ENCODE peak calls at places on chromosomes 16 and 17, in eight cellular contexts. One of them, this sample, is unnamed.

GRCh38 chr16:82368041-82368440 is 198.0 kb upstream of the MPHOSPH6 start:
- DNase-seq in SIG-M5: no peak
- DNase-seq in activated CD4-positive, alpha-beta T cell treated with anti-CD3 and anti-CD28 coated beads for 24 hours: no peak
- DNase-seq in bronchial epithelial cell: peak
- DNase-seq in T-helper 17 cell: no peak
- DNase-seq in D721Med: no peak
- DNase-seq in germinal center: no peak
- DNase-seq in foreskin fibroblast: peak
- DNase-seq in this sample: peak

GRCh38 chr17:72305472-72305871 is 184.7 kb downstream of the SOX9 start:
- DNase-seq in SIG-M5: no peak
- DNase-seq in activated CD4-positive, alpha-beta T cell treated with anti-CD3 and anti-CD28 coated beads for 24 hours: no peak
- DNase-seq in bronchial epithelial cell: no peak
- DNase-seq in T-helper 17 cell: no peak
- DNase-seq in D721Med: no peak
- DNase-seq in germinal center: no peak
- DNase-seq in foreskin fibroblast: no peak
- DNase-seq in this sample: no peak

GRCh38 chr17:45783593-45784292 is 377 bp upstream of the CRHR1 start:
- DNase-seq in SIG-M5: no peak
- DNase-seq in activated CD4-positive, alpha-beta T cell treated with anti-CD3 and anti-CD28 coated beads for 24 hours: no peak
- DNase-seq in bronchial epithelial cell: no peak
- DNase-seq in T-helper 17 cell: no peak
- DNase-seq in D721Med: no peak
- DNase-seq in germinal center: peak
- DNase-seq in foreskin fibroblast: no peak
- DNase-seq in this sample: no peak

GRCh38 chr16:89319883-89320716 is 102.6 kb downstream of the ZNF778 start:
- DNase-seq in SIG-M5: no peak
- DNase-seq in activated CD4-positive, alpha-beta T cell treated with anti-CD3 and anti-CD28 coated beads for 24 hours: peak
- DNase-seq in bronchial epithelial cell: peak
- DNase-seq in T-helper 17 cell: no peak
- DNase-seq in D721Med: no peak
- DNase-seq in germinal center: no peak
- DNase-seq in foreskin fibroblast: peak
- DNase-seq in this sample: peak

GRCh38 chr17:46929413-46929812 is 6.5 kb downstream of the GOSR2 start:
- DNase-seq in SIG-M5: no peak
- DNase-seq in activated CD4-positive, alpha-beta T cell treated with anti-CD3 and anti-CD28 coated beads for 24 hours: no peak
- DNase-seq in bronchial epithelial cell: peak
- DNase-seq in T-helper 17 cell: no peak
- DNase-seq in D721Med: no peak
- DNase-seq in germinal center: no peak
- DNase-seq in foreskin fibroblast: peak
- DNase-seq in this sample: no peak

GRCh38 chr17:82483836-82484235 is 25.3 kb downstream of the NARF start:
- DNase-seq in SIG-M5: no peak
- DNase-seq in activated CD4-positive, alpha-beta T cell treated with anti-CD3 and anti-CD28 coated beads for 24 hours: no peak
- DNase-seq in bronchial epithelial cell: no peak
- DNase-seq in T-helper 17 cell: no peak
- DNase-seq in D721Med: no peak
- DNase-seq in germinal center: no peak
- DNase-seq in foreskin fibroblast: no peak
- DNase-seq in this sample: no peak

GRCh38 chr17:752620-753219 is 656 bp upstream of the GEMIN4 start:
- DNase-seq in SIG-M5: no peak
- DNase-seq in activated CD4-positive, alpha-beta T cell treated with anti-CD3 and anti-CD28 coated beads for 24 hours: no peak
- DNase-seq in bronchial epithelial cell: no peak
- DNase-seq in T-helper 17 cell: no peak
- DNase-seq in D721Med: no peak
- DNase-seq in germinal center: peak
- DNase-seq in foreskin fibroblast: peak
- DNase-seq in this sample: no peak

GRCh38 chr17:64355536-64356303 is 34.9 kb downstream of the PECAM1 start:
- DNase-seq in SIG-M5: no peak
- DNase-seq in activated CD4-positive, alpha-beta T cell treated with anti-CD3 and anti-CD28 coated beads for 24 hours: no peak
- DNase-seq in bronchial epithelial cell: no peak
- DNase-seq in T-helper 17 cell: no peak
- DNase-seq in D721Med: no peak
- DNase-seq in germinal center: no peak
- DNase-seq in foreskin fibroblast: peak
- DNase-seq in this sample: no peak

GRCh38 chr17:2977157-2977556 is 86.2 kb downstream of the OR1D5 start:
- DNase-seq in SIG-M5: no peak
- DNase-seq in activated CD4-positive, alpha-beta T cell treated with anti-CD3 and anti-CD28 coated beads for 24 hours: no peak
- DNase-seq in bronchial epithelial cell: no peak
- DNase-seq in T-helper 17 cell: no peak
- DNase-seq in D721Med: no peak
- DNase-seq in germinal center: no peak
- DNase-seq in foreskin fibroblast: peak
- DNase-seq in this sample: no peak

GRCh38 chr17:46045639-46046038 is 46.6 kb downstream of the STH start:
- DNase-seq in SIG-M5: no peak
- DNase-seq in activated CD4-positive, alpha-beta T cell treated with anti-CD3 and anti-CD28 coated beads for 24 hours: no peak
- DNase-seq in bronchial epithelial cell: peak
- DNase-seq in T-helper 17 cell: no peak
- DNase-seq in D721Med: no peak
- DNase-seq in germinal center: no peak
- DNase-seq in foreskin fibroblast: no peak
- DNase-seq in this sample: no peak

GRCh38 chr17:63701477-63702222 is 1.7 kb upstream of the LIMD2 start:
- DNase-seq in SIG-M5: no peak
- DNase-seq in activated CD4-positive, alpha-beta T cell treated with anti-CD3 and anti-CD28 coated beads for 24 hours: peak
- DNase-seq in bronchial epithelial cell: no peak
- DNase-seq in T-helper 17 cell: peak
- DNase-seq in D721Med: no peak
- DNase-seq in germinal center: peak
- DNase-seq in foreskin fibroblast: no peak
- DNase-seq in this sample: no peak

GRCh38 chr17:28895794-28896447 is 1.6 kb downstream of the FLOT2 start:
- DNase-seq in SIG-M5: no peak
- DNase-seq in activated CD4-positive, alpha-beta T cell treated with anti-CD3 and anti-CD28 coated beads for 24 hours: no peak
- DNase-seq in bronchial epithelial cell: no peak
- DNase-seq in T-helper 17 cell: no peak
- DNase-seq in D721Med: no peak
- DNase-seq in germinal center: no peak
- DNase-seq in foreskin fibroblast: no peak
- DNase-seq in this sample: no peak

GRCh38 chr16:11681526-11681925 is 13.3 kb downstream of the SNN start:
- DNase-seq in SIG-M5: no peak
- DNase-seq in activated CD4-positive, alpha-beta T cell treated with anti-CD3 and anti-CD28 coated beads for 24 hours: no peak
- DNase-seq in bronchial epithelial cell: no peak
- DNase-seq in T-helper 17 cell: no peak
- DNase-seq in D721Med: no peak
- DNase-seq in germinal center: peak
- DNase-seq in foreskin fibroblast: no peak
- DNase-seq in this sample: no peak

GRCh38 chr16:2005646-2006045 is 4.0 kb downstream of the ZNF598 start:
- DNase-seq in SIG-M5: no peak
- DNase-seq in activated CD4-positive, alpha-beta T cell treated with anti-CD3 and anti-CD28 coated beads for 24 hours: no peak
- DNase-seq in bronchial epithelial cell: no peak
- DNase-seq in T-helper 17 cell: no peak
- DNase-seq in D721Med: no peak
- DNase-seq in germinal center: no peak
- DNase-seq in foreskin fibroblast: no peak
- DNase-seq in this sample: no peak

GRCh38 chr17:68497885-68498319 is 14.3 kb upstream of the PRKAR1A start:
- DNase-seq in SIG-M5: peak
- DNase-seq in activated CD4-positive, alpha-beta T cell treated with anti-CD3 and anti-CD28 coated beads for 24 hours: no peak
- DNase-seq in bronchial epithelial cell: no peak
- DNase-seq in T-helper 17 cell: no peak
- DNase-seq in D721Med: no peak
- DNase-seq in germinal center: peak
- DNase-seq in foreskin fibroblast: no peak
- DNase-seq in this sample: no peak

GRCh38 chr16:89613101-89613953 is at the start of gene DPEP1:
- DNase-seq in SIG-M5: no peak
- DNase-seq in activated CD4-positive, alpha-beta T cell treated with anti-CD3 and anti-CD28 coated beads for 24 hours: no peak
- DNase-seq in bronchial epithelial cell: no peak
- DNase-seq in T-helper 17 cell: no peak
- DNase-seq in D721Med: no peak
- DNase-seq in germinal center: no peak
- DNase-seq in foreskin fibroblast: peak
- DNase-seq in this sample: no peak

GRCh38 chr17:247767-248166 is 66.3 kb upstream of the DOC2B start:
- DNase-seq in SIG-M5: no peak
- DNase-seq in activated CD4-positive, alpha-beta T cell treated with anti-CD3 and anti-CD28 coated beads for 24 hours: no peak
- DNase-seq in bronchial epithelial cell: no peak
- DNase-seq in T-helper 17 cell: no peak
- DNase-seq in D721Med: no peak
- DNase-seq in germinal center: no peak
- DNase-seq in foreskin fibroblast: no peak
- DNase-seq in this sample: no peak

GRCh38 chr16:678858-679807 is 1.1 kb upstream of the STUB1 start:
- DNase-seq in SIG-M5: no peak
- DNase-seq in activated CD4-positive, alpha-beta T cell treated with anti-CD3 and anti-CD28 coated beads for 24 hours: peak
- DNase-seq in bronchial epithelial cell: no peak
- DNase-seq in T-helper 17 cell: no peak
- DNase-seq in D721Med: no peak
- DNase-seq in germinal center: no peak
- DNase-seq in foreskin fibroblast: peak
- DNase-seq in this sample: peak

GRCh38 chr16:12763517-12763916 is 40.2 kb downstream of the CPPED1 start:
- DNase-seq in SIG-M5: no peak
- DNase-seq in activated CD4-positive, alpha-beta T cell treated with anti-CD3 and anti-CD28 coated beads for 24 hours: no peak
- DNase-seq in bronchial epithelial cell: no peak
- DNase-seq in T-helper 17 cell: no peak
- DNase-seq in D721Med: no peak
- DNase-seq in germinal center: no peak
- DNase-seq in foreskin fibroblast: no peak
- DNase-seq in this sample: no peak

GRCh38 chr17:61480414-61480807 is 28.2 kb downstream of the TBX4 start:
- DNase-seq in SIG-M5: no peak
- DNase-seq in activated CD4-positive, alpha-beta T cell treated with anti-CD3 and anti-CD28 coated beads for 24 hours: no peak
- DNase-seq in bronchial epithelial cell: no peak
- DNase-seq in T-helper 17 cell: no peak
- DNase-seq in D721Med: no peak
- DNase-seq in germinal center: no peak
- DNase-seq in foreskin fibroblast: no peak
- DNase-seq in this sample: no peak

GRCh38 chr16:74760007-74760767 is 14.4 kb downstream of the FA2H start:
- DNase-seq in SIG-M5: no peak
- DNase-seq in activated CD4-positive, alpha-beta T cell treated with anti-CD3 and anti-CD28 coated beads for 24 hours: no peak
- DNase-seq in bronchial epithelial cell: peak
- DNase-seq in T-helper 17 cell: no peak
- DNase-seq in D721Med: no peak
- DNase-seq in germinal center: no peak
- DNase-seq in foreskin fibroblast: peak
- DNase-seq in this sample: no peak

GRCh38 chr16:4032768-4033167 is 83.5 kb downstream of the ADCY9 start:
- DNase-seq in SIG-M5: peak
- DNase-seq in activated CD4-positive, alpha-beta T cell treated with anti-CD3 and anti-CD28 coated beads for 24 hours: no peak
- DNase-seq in bronchial epithelial cell: peak
- DNase-seq in T-helper 17 cell: no peak
- DNase-seq in D721Med: no peak
- DNase-seq in germinal center: peak
- DNase-seq in foreskin fibroblast: no peak
- DNase-seq in this sample: no peak

GRCh38 chr17:58391302-58391984 is 25.9 kb downstream of the RNF43 start:
- DNase-seq in SIG-M5: no peak
- DNase-seq in activated CD4-positive, alpha-beta T cell treated with anti-CD3 and anti-CD28 coated beads for 24 hours: no peak
- DNase-seq in bronchial epithelial cell: peak
- DNase-seq in T-helper 17 cell: no peak
- DNase-seq in D721Med: no peak
- DNase-seq in germinal center: no peak
- DNase-seq in foreskin fibroblast: peak
- DNase-seq in this sample: no peak

GRCh38 chr16:49921791-49922456 is 66.0 kb upstream of the ZNF423 start:
- DNase-seq in SIG-M5: no peak
- DNase-seq in activated CD4-positive, alpha-beta T cell treated with anti-CD3 and anti-CD28 coated beads for 24 hours: peak
- DNase-seq in bronchial epithelial cell: peak
- DNase-seq in T-helper 17 cell: no peak
- DNase-seq in D721Med: peak
- DNase-seq in germinal center: peak
- DNase-seq in foreskin fibroblast: peak
- DNase-seq in this sample: no peak

GRCh38 chr16:57392694-57393093 is 11.9 kb upstream of the CCL17 start:
- DNase-seq in SIG-M5: no peak
- DNase-seq in activated CD4-positive, alpha-beta T cell treated with anti-CD3 and anti-CD28 coated beads for 24 hours: no peak
- DNase-seq in bronchial epithelial cell: peak
- DNase-seq in T-helper 17 cell: no peak
- DNase-seq in D721Med: no peak
- DNase-seq in germinal center: no peak
- DNase-seq in foreskin fibroblast: no peak
- DNase-seq in this sample: no peak

GRCh38 chr17:39800540-39800939 is 62.8 kb downstream of the GRB7 start:
- DNase-seq in SIG-M5: no peak
- DNase-seq in activated CD4-positive, alpha-beta T cell treated with anti-CD3 and anti-CD28 coated beads for 24 hours: no peak
- DNase-seq in bronchial epithelial cell: no peak
- DNase-seq in T-helper 17 cell: no peak
- DNase-seq in D721Med: no peak
- DNase-seq in germinal center: no peak
- DNase-seq in foreskin fibroblast: no peak
- DNase-seq in this sample: no peak

GRCh38 chr17:79295307-79295706 is 220.7 kb downstream of the ENGASE start:
- DNase-seq in SIG-M5: no peak
- DNase-seq in activated CD4-positive, alpha-beta T cell treated with anti-CD3 and anti-CD28 coated beads for 24 hours: no peak
- DNase-seq in bronchial epithelial cell: no peak
- DNase-seq in T-helper 17 cell: no peak
- DNase-seq in D721Med: no peak
- DNase-seq in germinal center: no peak
- DNase-seq in foreskin fibroblast: no peak
- DNase-seq in this sample: no peak

GRCh38 chr17:13477180-13477611 is 124.5 kb downstream of the HS3ST3A1 start:
- DNase-seq in SIG-M5: no peak
- DNase-seq in activated CD4-positive, alpha-beta T cell treated with anti-CD3 and anti-CD28 coated beads for 24 hours: no peak
- DNase-seq in bronchial epithelial cell: peak
- DNase-seq in T-helper 17 cell: no peak
- DNase-seq in D721Med: no peak
- DNase-seq in germinal center: no peak
- DNase-seq in foreskin fibroblast: peak
- DNase-seq in this sample: no peak

GRCh38 chr17:77942111-77942988 is 16.2 kb upstream of the TNRC6C start:
- DNase-seq in SIG-M5: no peak
- DNase-seq in activated CD4-positive, alpha-beta T cell treated with anti-CD3 and anti-CD28 coated beads for 24 hours: no peak
- DNase-seq in bronchial epithelial cell: no peak
- DNase-seq in T-helper 17 cell: no peak
- DNase-seq in D721Med: no peak
- DNase-seq in germinal center: no peak
- DNase-seq in foreskin fibroblast: no peak
- DNase-seq in this sample: peak